ENCODE peak calls at places on chromosome 18, in four cellular contexts. One of them, this sample, is unnamed.
A peak's percentile ranks its signal among the peaks of the same experiment; 100 is the strongest.

GRCh38 chr18:24071029-24071428 is 56.5 kb downstream of the TTC39C start:
- DNase-seq in GM23338: no peak
- DNase-seq in astrocyte: no peak
- DNase-seq in fibroblast of lung: no peak
- DNase-seq in this sample: no peak

GRCh38 chr18:56321470-56321869 is 316.9 kb downstream of the TXNL1 start:
- DNase-seq in GM23338: no peak
- DNase-seq in astrocyte: no peak
- DNase-seq in fibroblast of lung: peak; percentile 18
- DNase-seq in this sample: no peak

GRCh38 chr18:35616664-35617423 is 35.3 kb downstream of the GALNT1 start:
- DNase-seq in GM23338: peak; percentile 48
- DNase-seq in astrocyte: peak; percentile 95
- DNase-seq in fibroblast of lung: peak; percentile 80
- DNase-seq in this sample: peak; percentile 76

GRCh38 chr18:75067996-75068645 is 140.8 kb downstream of the PTGR3 start:
- DNase-seq in GM23338: no peak
- DNase-seq in astrocyte: no peak
- DNase-seq in fibroblast of lung: no peak
- DNase-seq in this sample: no peak

GRCh38 chr18:63823516-63824219 is 48.5 kb downstream of the SERPINB7 start:
- DNase-seq in GM23338: peak; percentile 70
- DNase-seq in astrocyte: peak; percentile 10
- DNase-seq in fibroblast of lung: peak; percentile 6
- DNase-seq in this sample: peak; percentile 9

GRCh38 chr18:54957295-54957694 is 2.0 kb downstream of the CCDC68 start:
- DNase-seq in GM23338: no peak
- DNase-seq in astrocyte: no peak
- DNase-seq in fibroblast of lung: peak; percentile 46
- DNase-seq in this sample: no peak

GRCh38 chr18:75362435-75362834 is 65.1 kb downstream of the SMIM21 start:
- DNase-seq in GM23338: no peak
- DNase-seq in astrocyte: no peak
- DNase-seq in fibroblast of lung: no peak
- DNase-seq in this sample: no peak

GRCh38 chr18:34196231-34196630 is 28.5 kb downstream of the NOL4 start:
- DNase-seq in GM23338: no peak
- DNase-seq in astrocyte: no peak
- DNase-seq in fibroblast of lung: no peak
- DNase-seq in this sample: no peak

GRCh38 chr18:48749768-48750167 is 201.0 kb downstream of the SMAD7 start:
- DNase-seq in GM23338: no peak
- DNase-seq in astrocyte: peak; percentile 78
- DNase-seq in fibroblast of lung: peak; percentile 58
- DNase-seq in this sample: peak; percentile 92

GRCh38 chr18:63882333-63883141 is 5.0 kb upstream of the SERPINB2 start:
- DNase-seq in GM23338: no peak
- DNase-seq in astrocyte: peak; percentile 95
- DNase-seq in fibroblast of lung: peak; percentile 88
- DNase-seq in this sample: peak; percentile 95

GRCh38 chr18:13392029-13392750 is 173.6 kb downstream of the LDLRAD4 start:
- DNase-seq in GM23338: no peak
- DNase-seq in astrocyte: no peak
- DNase-seq in fibroblast of lung: no peak
- DNase-seq in this sample: no peak

GRCh38 chr18:55031164-55031563 is 71.9 kb upstream of the CCDC68 start:
- DNase-seq in GM23338: no peak
- DNase-seq in astrocyte: no peak
- DNase-seq in fibroblast of lung: no peak
- DNase-seq in this sample: no peak

GRCh38 chr18:21004721-21005120 is 106.9 kb downstream of the ROCK1 start:
- DNase-seq in GM23338: no peak
- DNase-seq in astrocyte: peak; percentile 59
- DNase-seq in fibroblast of lung: peak; percentile 94
- DNase-seq in this sample: peak; percentile 96

GRCh38 chr18:71995895-71996443 is 548.2 kb downstream of the CBLN2 start:
- DNase-seq in GM23338: no peak
- DNase-seq in astrocyte: no peak
- DNase-seq in fibroblast of lung: no peak
- DNase-seq in this sample: no peak

GRCh38 chr18:7482342-7482741 is 84.8 kb upstream of the PTPRM start:
- DNase-seq in GM23338: no peak
- DNase-seq in astrocyte: no peak
- DNase-seq in fibroblast of lung: no peak
- DNase-seq in this sample: peak; percentile 35

DNA sequence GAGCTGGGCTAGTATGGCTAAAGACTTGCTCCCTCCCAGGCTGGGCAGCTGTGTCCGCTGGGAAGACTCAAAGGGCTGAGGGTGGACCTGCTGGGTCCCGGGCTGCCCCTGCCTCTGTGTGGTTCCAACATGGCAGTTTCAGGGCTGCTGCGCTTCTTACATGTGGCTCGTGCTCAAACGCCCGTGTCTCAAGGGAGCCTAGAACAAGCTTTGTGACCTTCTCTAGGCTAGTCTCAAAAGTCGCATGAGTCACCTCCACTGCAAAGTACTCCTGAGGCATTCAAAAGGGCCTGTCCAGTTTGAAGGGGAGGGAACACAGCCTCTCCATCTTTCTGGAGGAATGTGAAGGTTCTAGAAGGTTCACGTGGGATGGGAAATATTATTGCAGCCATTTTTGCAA is 44.7 kb upstream of the RAB31 start:
- DNase-seq in GM23338: no peak
- DNase-seq in astrocyte: no peak
- DNase-seq in fibroblast of lung: no peak
- DNase-seq in this sample: peak; percentile 24
- H2AFZ ChIP-seq in GM23338: peak overlapping the region; percentile 38
- H2AFZ ChIP-seq in astrocyte: peak overlapping the region; percentile 23
- H2AFZ ChIP-seq in fibroblast of lung: no peak overlapping the region
- H2AFZ ChIP-seq in this sample: no peak overlapping the region

DNA sequence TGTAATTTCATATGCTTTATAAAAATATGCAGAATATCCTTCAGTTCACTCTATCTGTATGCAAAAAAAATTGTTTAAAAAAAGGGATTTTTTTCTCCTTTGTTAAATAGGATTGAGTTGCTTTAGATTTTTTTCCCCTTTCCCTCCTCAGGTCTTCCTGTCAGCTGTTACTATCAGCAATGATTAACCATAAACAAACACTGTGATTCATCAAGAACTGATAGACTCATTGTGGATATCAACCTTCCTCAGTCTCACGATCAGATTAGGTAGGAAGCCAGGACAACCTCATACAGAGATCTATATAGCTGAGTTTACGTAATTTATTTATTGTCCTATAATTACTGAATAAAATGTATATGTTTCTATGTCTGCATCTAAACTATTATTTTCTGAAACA is 2136.2 kb upstream of the CELF4 start:
- DNase-seq in GM23338: no peak
- DNase-seq in astrocyte: peak; percentile 51
- DNase-seq in fibroblast of lung: no peak
- DNase-seq in this sample: no peak
- H3K27me3 ChIP-seq in GM23338: no peaks in the 10 kb centered on the region
- H3K27me3 ChIP-seq in astrocyte: no peaks in the 10 kb centered on the region
- H3K27me3 ChIP-seq in fibroblast of lung: no peaks in the 10 kb centered on the region
- H3K27me3 ChIP-seq in this sample: no peaks in the 10 kb centered on the region

GRCh38 chr18:50560681-50561629 is 1.1 kb downstream of the MAPK4 start:
- DNase-seq in GM23338: peak; percentile 62
- DNase-seq in astrocyte: no peak
- DNase-seq in fibroblast of lung: no peak
- DNase-seq in this sample: no peak

GRCh38 chr18:50558948-50559749 is 738 bp upstream of the MAPK4 start:
- DNase-seq in GM23338: peak; percentile 34
- DNase-seq in astrocyte: no peak
- DNase-seq in fibroblast of lung: no peak
- DNase-seq in this sample: no peak

GRCh38 chr18:50558157-50558556 is 1.7 kb upstream of the MAPK4 start:
- DNase-seq in GM23338: no peak
- DNase-seq in astrocyte: no peak
- DNase-seq in fibroblast of lung: no peak
- DNase-seq in this sample: no peak

GRCh38 chr18:50562686-50563085 is 2.8 kb downstream of the MAPK4 start:
- DNase-seq in GM23338: no peak
- DNase-seq in astrocyte: no peak
- DNase-seq in fibroblast of lung: no peak
- DNase-seq in this sample: no peak

GRCh38 chr18:50559750-50560680 is at the start of gene MAPK4:
- DNase-seq in GM23338: peak; percentile 71
- DNase-seq in astrocyte: peak; percentile 15
- DNase-seq in fibroblast of lung: peak; percentile 2
- DNase-seq in this sample: peak; percentile 41
- TF ChIP-seq EZH2 in GM23338: peak; percentile 19
- TF ChIP-seq EZH2 in astrocyte: no peak
- TF ChIP-seq EZH2 in fibroblast of lung: peak; percentile 90
- TF ChIP-seq EZH2 in this sample: no peak

GRCh38 chr18:22243513-22243912 is 74.1 kb downstream of the GATA6 start:
- DNase-seq in GM23338: no peak
- DNase-seq in astrocyte: no peak
- DNase-seq in fibroblast of lung: no peak
- DNase-seq in this sample: no peak
- H2AFZ ChIP-seq in GM23338: no peak overlapping the region
- H2AFZ ChIP-seq in astrocyte: no peak overlapping the region
- H2AFZ ChIP-seq in fibroblast of lung: no peak overlapping the region
- H2AFZ ChIP-seq in this sample: no peak overlapping the region

GRCh38 chr18:78831603-78832002 is 148.0 kb upstream of the SALL3 start:
- DNase-seq in GM23338: no peak
- DNase-seq in astrocyte: no peak
- DNase-seq in fibroblast of lung: no peak
- DNase-seq in this sample: no peak
- H3K27me3 ChIP-seq in GM23338: no peaks in the 10 kb centered on the region
- H3K27me3 ChIP-seq in astrocyte: no peaks in the 10 kb centered on the region
- H3K27me3 ChIP-seq in fibroblast of lung: no peaks in the 10 kb centered on the region
- H3K27me3 ChIP-seq in this sample: no peaks in the 10 kb centered on the region

DNA sequence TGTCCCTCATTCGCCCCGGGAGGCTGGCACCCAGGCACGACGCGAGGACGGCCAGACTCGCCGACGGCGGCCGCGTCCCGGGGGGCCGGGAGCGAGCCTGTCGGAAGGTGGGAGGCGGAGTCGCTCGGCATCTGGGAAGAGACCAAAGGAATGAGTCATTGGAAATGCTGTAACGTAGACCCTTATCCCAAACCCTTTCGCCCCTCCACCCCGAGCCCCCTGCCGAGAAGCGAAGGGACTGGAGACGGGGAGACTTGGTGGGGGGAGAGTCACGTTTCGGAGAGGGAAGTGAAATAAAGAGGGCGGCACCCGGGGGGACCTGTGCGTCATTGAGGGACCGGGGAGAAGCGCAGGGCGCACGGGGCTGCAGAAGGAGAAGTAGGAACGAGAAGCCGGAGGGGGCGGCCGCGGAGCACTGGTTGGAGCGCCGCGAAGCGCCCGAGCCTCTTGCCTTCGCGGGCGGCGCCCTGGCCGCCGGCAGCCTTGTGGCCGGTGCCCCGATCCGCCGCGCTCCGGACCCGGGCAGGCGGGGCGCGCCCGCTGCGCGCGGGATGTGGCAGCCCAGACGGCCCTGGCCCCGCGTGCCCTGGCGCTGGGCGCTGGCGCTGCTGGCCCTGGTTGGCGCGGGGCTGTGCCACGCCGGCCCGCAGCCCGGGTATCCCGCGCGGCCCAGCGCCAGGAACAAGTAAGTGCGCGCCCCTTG is at the start of gene EMILIN2:
- DNase-seq in GM23338: peak; percentile 75
- DNase-seq in astrocyte: peak; percentile 32
- DNase-seq in fibroblast of lung: peak; percentile 56
- DNase-seq in this sample: peak; percentile 76
- TF ChIP-seq EZH2 in GM23338: peak; percentile 70
- TF ChIP-seq EZH2 in astrocyte: no peak
- TF ChIP-seq EZH2 in fibroblast of lung: no peak
- TF ChIP-seq EZH2 in this sample: no peak

GRCh38 chr18:53754154-53754553 is 470.3 kb downstream of the MBD2 start:
- DNase-seq in GM23338: no peak
- DNase-seq in astrocyte: no peak
- DNase-seq in fibroblast of lung: no peak
- DNase-seq in this sample: no peak

GRCh38 chr18:53752968-53753367 is 471.5 kb downstream of the MBD2 start:
- DNase-seq in GM23338: no peak
- DNase-seq in astrocyte: no peak
- DNase-seq in fibroblast of lung: no peak
- DNase-seq in this sample: no peak

GRCh38 chr18:53756607-53756972 is 467.9 kb downstream of the MBD2 start:
- DNase-seq in GM23338: no peak
- DNase-seq in astrocyte: no peak
- DNase-seq in fibroblast of lung: no peak
- DNase-seq in this sample: no peak

GRCh38 chr18:53755914-53756606 is 468.4 kb downstream of the MBD2 start:
- DNase-seq in GM23338: no peak
- DNase-seq in astrocyte: no peak
- DNase-seq in fibroblast of lung: no peak
- DNase-seq in this sample: no peak

DNA sequence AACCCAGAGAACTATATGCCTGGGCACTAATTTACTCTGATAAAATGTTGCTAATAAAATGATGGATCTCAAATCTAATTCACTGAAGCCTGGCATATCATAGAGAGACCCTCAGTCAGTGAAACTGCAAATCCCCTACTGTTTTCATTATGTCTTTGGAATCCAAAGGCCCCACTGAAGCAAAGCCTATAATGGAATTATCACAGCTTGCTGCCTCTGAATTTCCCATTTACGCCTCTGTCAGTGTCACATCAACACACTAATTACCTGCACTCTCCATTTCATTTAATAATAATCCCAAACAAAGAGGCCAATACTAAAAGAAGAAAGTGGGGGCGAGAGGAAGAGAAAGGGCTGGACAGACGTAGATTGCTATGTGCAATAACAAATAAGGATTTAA is 470.9 kb downstream of the MBD2 start:
- DNase-seq in GM23338: no peak
- DNase-seq in astrocyte: no peak
- DNase-seq in fibroblast of lung: no peak
- DNase-seq in this sample: no peak
- H2AFZ ChIP-seq in GM23338: no peak overlapping the region
- H2AFZ ChIP-seq in astrocyte: no peak overlapping the region
- H2AFZ ChIP-seq in fibroblast of lung: no peak overlapping the region
- H2AFZ ChIP-seq in this sample: no peak overlapping the region

This sample was measured in GM23248.